ENCODE peak calls at places on chromosomes 13 and 19, in nine cellular contexts. One of them, this sample, is unnamed.

GRCh38 chr19:17326595-17326966 is 8.1 kb downstream of the ANO8 start:
- DNase-seq in AG09309: no peak
- DNase-seq in heart right ventricle: no peak
- DNase-seq in foreskin fibroblast: no peak
- DNase-seq in lower leg skin: no peak
- DNase-seq in cardiac muscle cell: no peak
- DNase-seq in Karpas-422: no peak
- DNase-seq in fibroblast of the aortic adventitia: no peak
- DNase-seq in bronchial epithelial cell: no peak
- DNase-seq in this sample: no peak

GRCh38 chr19:610801-611505 is 21.3 kb downstream of the HCN2 start:
- DNase-seq in AG09309: no peak
- DNase-seq in heart right ventricle: peak; percentile 76
- DNase-seq in foreskin fibroblast: peak; percentile 66
- DNase-seq in lower leg skin: no peak
- DNase-seq in cardiac muscle cell: peak; percentile 95
- DNase-seq in Karpas-422: peak; percentile 85
- DNase-seq in fibroblast of the aortic adventitia: no peak
- DNase-seq in bronchial epithelial cell: no peak
- DNase-seq in this sample: peak; percentile 91

GRCh38 chr19:53877361-53877766 is 4.6 kb upstream of the PRKCG start:
- DNase-seq in AG09309: no peak
- DNase-seq in heart right ventricle: no peak
- DNase-seq in foreskin fibroblast: no peak
- DNase-seq in lower leg skin: no peak
- DNase-seq in cardiac muscle cell: peak; percentile 51
- DNase-seq in Karpas-422: peak; percentile 38
- DNase-seq in fibroblast of the aortic adventitia: peak; percentile 41
- DNase-seq in bronchial epithelial cell: no peak
- DNase-seq in this sample: no peak

GRCh38 chr13:81927347-81927746 is 1586.4 kb upstream of the SPRY2 start:
- DNase-seq in AG09309: no peak
- DNase-seq in heart right ventricle: no peak
- DNase-seq in foreskin fibroblast: no peak
- DNase-seq in lower leg skin: no peak
- DNase-seq in cardiac muscle cell: no peak
- DNase-seq in Karpas-422: no peak
- DNase-seq in fibroblast of the aortic adventitia: no peak
- DNase-seq in bronchial epithelial cell: peak; percentile 13
- DNase-seq in this sample: no peak

GRCh38 chr19:18669524-18669817 is 14.0 kb upstream of the CRTC1 start:
- DNase-seq in AG09309: no peak
- DNase-seq in heart right ventricle: no peak
- DNase-seq in foreskin fibroblast: no peak
- DNase-seq in lower leg skin: no peak
- DNase-seq in cardiac muscle cell: no peak
- DNase-seq in Karpas-422: no peak
- DNase-seq in fibroblast of the aortic adventitia: no peak
- DNase-seq in bronchial epithelial cell: no peak
- DNase-seq in this sample: no peak

GRCh38 chr13:33752631-33753030 is 65.3 kb upstream of the RFC3 start:
- DNase-seq in AG09309: no peak
- DNase-seq in heart right ventricle: no peak
- DNase-seq in foreskin fibroblast: no peak
- DNase-seq in lower leg skin: no peak
- DNase-seq in cardiac muscle cell: no peak
- DNase-seq in Karpas-422: no peak
- DNase-seq in fibroblast of the aortic adventitia: no peak
- DNase-seq in bronchial epithelial cell: no peak
- DNase-seq in this sample: peak; percentile 76

GRCh38 chr19:37817180-37817911 is 38.0 kb upstream of the ZNF573 start:
- DNase-seq in AG09309: no peak
- DNase-seq in heart right ventricle: peak; percentile 89
- DNase-seq in foreskin fibroblast: peak; percentile 26
- DNase-seq in lower leg skin: no peak
- DNase-seq in cardiac muscle cell: peak; percentile 64
- DNase-seq in Karpas-422: no peak
- DNase-seq in fibroblast of the aortic adventitia: peak; percentile 14
- DNase-seq in bronchial epithelial cell: peak; percentile 10
- DNase-seq in this sample: no peak

GRCh38 chr13:40096357-40096911 is 441.0 kb downstream of the COG6 start:
- DNase-seq in AG09309: no peak
- DNase-seq in heart right ventricle: no peak
- DNase-seq in foreskin fibroblast: no peak
- DNase-seq in lower leg skin: no peak
- DNase-seq in cardiac muscle cell: no peak
- DNase-seq in Karpas-422: peak; percentile 48
- DNase-seq in fibroblast of the aortic adventitia: no peak
- DNase-seq in bronchial epithelial cell: no peak
- DNase-seq in this sample: no peak

GRCh38 chr19:1833540-1833939 is 14.7 kb downstream of the REXO1 start:
- DNase-seq in AG09309: no peak
- DNase-seq in heart right ventricle: no peak
- DNase-seq in foreskin fibroblast: no peak
- DNase-seq in lower leg skin: no peak
- DNase-seq in cardiac muscle cell: no peak
- DNase-seq in Karpas-422: no peak
- DNase-seq in fibroblast of the aortic adventitia: no peak
- DNase-seq in bronchial epithelial cell: no peak
- DNase-seq in this sample: no peak

GRCh38 chr13:95707035-95707434 is 30.1 kb downstream of the DNAJC3 start:
- DNase-seq in AG09309: no peak
- DNase-seq in heart right ventricle: no peak
- DNase-seq in foreskin fibroblast: no peak
- DNase-seq in lower leg skin: no peak
- DNase-seq in cardiac muscle cell: no peak
- DNase-seq in Karpas-422: no peak
- DNase-seq in fibroblast of the aortic adventitia: no peak
- DNase-seq in bronchial epithelial cell: no peak
- DNase-seq in this sample: no peak

GRCh38 chr13:31122143-31122542 is 39.6 kb downstream of the HSPH1 start:
- DNase-seq in AG09309: no peak
- DNase-seq in heart right ventricle: no peak
- DNase-seq in foreskin fibroblast: no peak
- DNase-seq in lower leg skin: peak; percentile 25
- DNase-seq in cardiac muscle cell: no peak
- DNase-seq in Karpas-422: no peak
- DNase-seq in fibroblast of the aortic adventitia: no peak
- DNase-seq in bronchial epithelial cell: no peak
- DNase-seq in this sample: no peak

GRCh38 chr13:80465321-80465720 is 124.4 kb upstream of the SPRY2 start:
- DNase-seq in AG09309: no peak
- DNase-seq in heart right ventricle: no peak
- DNase-seq in foreskin fibroblast: no peak
- DNase-seq in lower leg skin: no peak
- DNase-seq in cardiac muscle cell: no peak
- DNase-seq in Karpas-422: no peak
- DNase-seq in fibroblast of the aortic adventitia: no peak
- DNase-seq in bronchial epithelial cell: no peak
- DNase-seq in this sample: no peak

GRCh38 chr13:102724923-102725322 is 30.1 kb upstream of the METTL21C start:
- DNase-seq in AG09309: peak; percentile 54
- DNase-seq in heart right ventricle: no peak
- DNase-seq in foreskin fibroblast: peak; percentile 66
- DNase-seq in lower leg skin: no peak
- DNase-seq in cardiac muscle cell: peak; percentile 72
- DNase-seq in Karpas-422: peak; percentile 75
- DNase-seq in fibroblast of the aortic adventitia: peak; percentile 87
- DNase-seq in bronchial epithelial cell: peak; percentile 97
- DNase-seq in this sample: peak; percentile 18

GRCh38 chr19:3852614-3853254 is 16.1 kb downstream of the ZFR2 start:
- DNase-seq in AG09309: no peak
- DNase-seq in heart right ventricle: no peak
- DNase-seq in foreskin fibroblast: peak; percentile 69
- DNase-seq in lower leg skin: no peak
- DNase-seq in cardiac muscle cell: peak; percentile 84
- DNase-seq in Karpas-422: peak; percentile 48
- DNase-seq in fibroblast of the aortic adventitia: peak; percentile 71
- DNase-seq in bronchial epithelial cell: peak; percentile 59
- DNase-seq in this sample: no peak

GRCh38 chr19:29260477-29261317 is 47.7 kb upstream of the UQCRFS1 start:
- DNase-seq in AG09309: no peak
- DNase-seq in heart right ventricle: no peak
- DNase-seq in foreskin fibroblast: no peak
- DNase-seq in lower leg skin: peak; percentile 46
- DNase-seq in cardiac muscle cell: peak; percentile 40
- DNase-seq in Karpas-422: peak; percentile 87
- DNase-seq in fibroblast of the aortic adventitia: peak; percentile 26
- DNase-seq in bronchial epithelial cell: no peak
- DNase-seq in this sample: peak; percentile 51

GRCh38 chr19:11195681-11196080 is 1.7 kb downstream of the KANK2 start:
- DNase-seq in AG09309: no peak
- DNase-seq in heart right ventricle: no peak
- DNase-seq in foreskin fibroblast: no peak
- DNase-seq in lower leg skin: no peak
- DNase-seq in cardiac muscle cell: no peak
- DNase-seq in Karpas-422: no peak
- DNase-seq in fibroblast of the aortic adventitia: no peak
- DNase-seq in bronchial epithelial cell: no peak
- DNase-seq in this sample: no peak
- H3K4me3 ChIP-seq in AG09309: peak overlapping the region; percentile 43
- H3K4me3 ChIP-seq in heart right ventricle: peak overlapping the region; percentile 75
- H3K4me3 ChIP-seq in foreskin fibroblast: peak overlapping the region; percentile 93
- H3K4me3 ChIP-seq in lower leg skin: no peak overlapping the region
- H3K4me3 ChIP-seq in cardiac muscle cell: no peak overlapping the region
- H3K4me3 ChIP-seq in Karpas-422: no peak overlapping the region
- H3K4me3 ChIP-seq in fibroblast of the aortic adventitia: peak overlapping the region; percentile 65
- H3K4me3 ChIP-seq in bronchial epithelial cell: no peak overlapping the region
- H3K4me3 ChIP-seq in this sample: no peak overlapping the region

GRCh38 chr13:25904830-25905229 is 147.0 kb downstream of the SHISA2 start:
- DNase-seq in AG09309: no peak
- DNase-seq in heart right ventricle: no peak
- DNase-seq in foreskin fibroblast: no peak
- DNase-seq in lower leg skin: no peak
- DNase-seq in cardiac muscle cell: no peak
- DNase-seq in Karpas-422: no peak
- DNase-seq in fibroblast of the aortic adventitia: no peak
- DNase-seq in bronchial epithelial cell: no peak
- DNase-seq in this sample: no peak

GRCh38 chr13:25899952-25900351 is 151.9 kb downstream of the SHISA2 start:
- DNase-seq in AG09309: no peak
- DNase-seq in heart right ventricle: no peak
- DNase-seq in foreskin fibroblast: no peak
- DNase-seq in lower leg skin: no peak
- DNase-seq in cardiac muscle cell: no peak
- DNase-seq in Karpas-422: no peak
- DNase-seq in fibroblast of the aortic adventitia: no peak
- DNase-seq in bronchial epithelial cell: no peak
- DNase-seq in this sample: no peak

GRCh38 chr13:25901460-25902376 is 150.1 kb downstream of the SHISA2 start:
- DNase-seq in AG09309: no peak
- DNase-seq in heart right ventricle: no peak
- DNase-seq in foreskin fibroblast: no peak
- DNase-seq in lower leg skin: no peak
- DNase-seq in cardiac muscle cell: peak; percentile 91
- DNase-seq in Karpas-422: no peak
- DNase-seq in fibroblast of the aortic adventitia: no peak
- DNase-seq in bronchial epithelial cell: peak; percentile 100
- DNase-seq in this sample: peak; percentile 76

GRCh38 chr13:25905411-25906010 is 146.3 kb downstream of the SHISA2 start:
- DNase-seq in AG09309: no peak
- DNase-seq in heart right ventricle: no peak
- DNase-seq in foreskin fibroblast: no peak
- DNase-seq in lower leg skin: no peak
- DNase-seq in cardiac muscle cell: no peak
- DNase-seq in Karpas-422: no peak
- DNase-seq in fibroblast of the aortic adventitia: no peak
- DNase-seq in bronchial epithelial cell: no peak
- DNase-seq in this sample: no peak

GRCh38 chr13:25902946-25903345 is 148.9 kb downstream of the SHISA2 start:
- DNase-seq in AG09309: no peak
- DNase-seq in heart right ventricle: no peak
- DNase-seq in foreskin fibroblast: no peak
- DNase-seq in lower leg skin: no peak
- DNase-seq in cardiac muscle cell: no peak
- DNase-seq in Karpas-422: no peak
- DNase-seq in fibroblast of the aortic adventitia: no peak
- DNase-seq in bronchial epithelial cell: peak; percentile 63
- DNase-seq in this sample: no peak
- H3K4me3 ChIP-seq in AG09309: no peak overlapping the region
- H3K4me3 ChIP-seq in heart right ventricle: no peak overlapping the region
- H3K4me3 ChIP-seq in foreskin fibroblast: no peak overlapping the region
- H3K4me3 ChIP-seq in lower leg skin: no peak overlapping the region
- H3K4me3 ChIP-seq in cardiac muscle cell: no peak overlapping the region
- H3K4me3 ChIP-seq in Karpas-422: peak overlapping the region; percentile 12
- H3K4me3 ChIP-seq in fibroblast of the aortic adventitia: no peak overlapping the region
- H3K4me3 ChIP-seq in bronchial epithelial cell: no peak overlapping the region
- H3K4me3 ChIP-seq in this sample: no peak overlapping the region

DNA sequence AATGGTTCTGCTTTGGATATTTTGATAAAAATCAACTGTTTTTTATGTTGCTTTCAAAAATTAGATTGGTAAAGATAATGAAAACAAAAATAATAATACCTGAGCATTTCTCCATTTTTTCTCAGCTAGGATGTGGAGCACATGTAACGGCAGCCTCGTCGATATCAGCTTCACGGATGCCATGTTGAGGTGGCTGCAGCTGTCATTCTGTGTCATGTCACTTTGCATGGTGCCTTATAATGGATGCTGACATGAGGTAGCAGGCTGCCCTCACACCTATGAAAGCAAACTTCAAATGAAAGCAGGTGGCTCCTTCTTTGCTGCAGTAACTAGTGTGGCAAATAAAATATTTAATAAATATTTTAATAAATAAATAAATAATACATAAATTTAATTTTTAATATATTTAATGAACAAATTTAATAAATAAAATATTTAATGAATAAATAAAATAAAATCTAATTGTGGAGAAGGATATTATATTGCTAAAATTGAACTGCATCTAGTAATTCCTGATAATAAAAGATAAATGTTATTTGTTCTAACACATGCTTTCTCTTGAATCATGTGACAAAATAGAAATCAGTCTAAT is 955.7 kb upstream of the SLC10A2 start:
- DNase-seq in AG09309: no peak
- DNase-seq in heart right ventricle: no peak
- DNase-seq in foreskin fibroblast: no peak
- DNase-seq in lower leg skin: no peak
- DNase-seq in cardiac muscle cell: no peak
- DNase-seq in Karpas-422: no peak
- DNase-seq in fibroblast of the aortic adventitia: no peak
- DNase-seq in bronchial epithelial cell: no peak
- DNase-seq in this sample: no peak
- H3K4me3 ChIP-seq in AG09309: no peak overlapping the region
- H3K4me3 ChIP-seq in heart right ventricle: no peak overlapping the region
- H3K4me3 ChIP-seq in foreskin fibroblast: no peak overlapping the region
- H3K4me3 ChIP-seq in lower leg skin: no peak overlapping the region
- H3K4me3 ChIP-seq in cardiac muscle cell: no peak overlapping the region
- H3K4me3 ChIP-seq in Karpas-422: no peak overlapping the region
- H3K4me3 ChIP-seq in fibroblast of the aortic adventitia: no peak overlapping the region
- H3K4me3 ChIP-seq in bronchial epithelial cell: no peak overlapping the region
- H3K4me3 ChIP-seq in this sample: no peak overlapping the region

DNA sequence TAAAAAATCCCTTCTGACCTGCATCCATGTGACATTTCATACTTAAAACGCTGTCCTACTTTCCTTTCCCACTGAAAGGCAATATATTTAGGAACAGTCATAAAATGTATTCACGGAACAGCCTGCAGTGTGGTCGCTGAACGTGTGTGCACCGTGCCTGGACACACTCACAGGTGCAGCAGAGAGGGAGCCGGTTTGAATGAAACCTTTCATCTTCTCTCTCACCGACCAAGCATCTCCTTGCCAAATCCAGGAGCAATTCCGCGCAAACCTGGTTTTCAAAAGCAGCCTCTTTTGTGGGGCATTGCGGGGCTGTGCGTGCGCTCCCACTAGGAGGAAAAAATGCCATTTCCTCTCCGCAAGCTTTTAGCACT is 1.0 kb downstream of the DCLK1 start:
- DNase-seq in AG09309: no peak
- DNase-seq in heart right ventricle: no peak
- DNase-seq in foreskin fibroblast: no peak
- DNase-seq in lower leg skin: no peak
- DNase-seq in cardiac muscle cell: no peak
- DNase-seq in Karpas-422: no peak
- DNase-seq in fibroblast of the aortic adventitia: peak; percentile 24
- DNase-seq in bronchial epithelial cell: no peak
- DNase-seq in this sample: no peak
- H3K4me3 ChIP-seq in AG09309: peak overlapping the region; percentile 24
- H3K4me3 ChIP-seq in heart right ventricle: peak overlapping the region; percentile 61
- H3K4me3 ChIP-seq in foreskin fibroblast: peak overlapping the region; percentile 70
- H3K4me3 ChIP-seq in lower leg skin: peak overlapping the region; percentile 39
- H3K4me3 ChIP-seq in cardiac muscle cell: peak overlapping the region; percentile 32
- H3K4me3 ChIP-seq in Karpas-422: no peak overlapping the region
- H3K4me3 ChIP-seq in fibroblast of the aortic adventitia: peak overlapping the region; percentile 91
- H3K4me3 ChIP-seq in bronchial epithelial cell: no peak overlapping the region
- H3K4me3 ChIP-seq in this sample: no peak overlapping the region